ENCODE peak calls at places on chromosomes 12 and 14, in nine cellular contexts. Y is psoas muscle; U is effector memory CD4-positive, alpha-beta T cell; X is GM12865; I is astrocyte of the spinal cord; B is HAP-1; D is endothelial cell of umbilical vein; O is A549; L is AG09309. J is an unnamed sample.

GRCh38 chr12:1122803-1123202 is 131.8 kb downstream of the ERC1 start:
- DNase-seq in Y (no peak), U (peak; percentile 21), X (no peak), I (no peak), B (no peak), D (no peak), O (no peak), L (no peak), J (peak; percentile 95)

GRCh38 chr12:109157986-109158385 is 41.6 kb downstream of the ACACB start:
- DNase-seq in Y (no peak), U (no peak), X (no peak), I (no peak), B (no peak), D (no peak), O (no peak), L (no peak), J (no peak)

GRCh38 chr12:94640134-94640928 is 10.0 kb downstream of the TMCC3 start:
- DNase-seq in Y (no peak), U (no peak), X (peak; percentile 92), I (peak; percentile 91), B (no peak), D (no peak), O (no peak), L (peak; percentile 73), J (peak; percentile 90)

GRCh38 chr12:15244341-15244740 is 23.1 kb upstream of the RERG start:
- DNase-seq in Y (no peak), U (no peak), X (no peak), I (no peak), B (no peak), D (no peak), O (no peak), L (no peak), J (no peak)

GRCh38 chr12:55931317-55931779 is 386 bp downstream of the DGKA start:
- DNase-seq in Y (peak; percentile 53), U (no peak), X (no peak), I (no peak), B (no peak), D (peak; percentile 9), O (peak; percentile 38), L (no peak), J (no peak)

GRCh38 chr14:90541076-90541634 is 144.3 kb downstream of the CALM1 start:
- DNase-seq in Y (no peak), U (no peak), X (no peak), I (no peak), B (no peak), D (no peak), O (no peak), L (no peak), J (no peak)

GRCh38 chr14:51283402-51283825 is 43.4 kb downstream of the TMX1 start:
- DNase-seq in Y (no peak), U (no peak), X (peak; percentile 55), I (peak; percentile 95), B (peak; percentile 89), D (peak; percentile 93), O (peak; percentile 78), L (peak; percentile 84), J (peak; percentile 44)

GRCh38 chr12:131132118-131132892 is 178.6 kb downstream of the ADGRD1 start:
- DNase-seq in Y (peak; percentile 82), U (peak; percentile 27), X (peak; percentile 76), I (peak; percentile 3), B (peak; percentile 38), D (no peak), O (peak; percentile 79), L (no peak), J (peak; percentile 19)

GRCh38 chr12:69951108-69951507 is 126.1 kb downstream of the MYRFL start:
- DNase-seq in Y (no peak), U (no peak), X (no peak), I (no peak), B (no peak), D (no peak), O (no peak), L (no peak), J (no peak)

GRCh38 chr12:2198088-2198501 is 145.3 kb downstream of the CACNA1C start:
- DNase-seq in Y (no peak), U (no peak), X (no peak), I (peak; percentile 76), B (no peak), D (no peak), O (no peak), L (peak; percentile 42), J (no peak)

GRCh38 chr12:40154381-40154780 is 48.5 kb upstream of the SLC2A13 start:
- DNase-seq in Y (no peak), U (no peak), X (no peak), I (no peak), B (no peak), D (no peak), O (no peak), L (no peak), J (no peak)

GRCh38 chr12:63752283-63752682 is 27.4 kb upstream of the RXYLT1 start:
- DNase-seq in Y (no peak), U (no peak), X (peak; percentile 21), I (no peak), B (no peak), D (no peak), O (no peak), L (no peak), J (peak; percentile 10)

GRCh38 chr12:21831671-21832357 is 57.3 kb upstream of the KCNJ8 start:
- DNase-seq in Y (no peak), U (no peak), X (no peak), I (peak; percentile 30), B (no peak), D (no peak), O (no peak), L (no peak), J (no peak)

GRCh38 chr12:103839103-103839502 is 1.9 kb downstream of the NT5DC3 start:
- DNase-seq in Y (no peak), U (no peak), X (no peak), I (no peak), B (no peak), D (no peak), O (no peak), L (no peak), J (no peak)
- H3K4me3 ChIP-seq in Y (peak overlapping the region; percentile 91), U (no peak overlapping the region), X (no peak overlapping the region), I (peak overlapping the region; percentile 93), B (no peak overlapping the region), D (no peak overlapping the region), O (no peak overlapping the region), L (no peak overlapping the region), J (no peak overlapping the region)

GRCh38 chr14:24081739-24082204 is 10.4 kb downstream of the CPNE6 start:
- DNase-seq in Y (peak; percentile 44), U (no peak), X (no peak), I (no peak), B (no peak), D (no peak), O (no peak), L (no peak), J (no peak)
- H3K4me3 ChIP-seq in Y (peak overlapping the region; percentile 77), U (peak overlapping the region; percentile 80), X (peak overlapping the region; percentile 68), I (no peak overlapping the region), B (peak overlapping the region; percentile 34), D (no peak overlapping the region), O (peak overlapping the region; percentile 79), L (peak overlapping the region; percentile 37), J (peak overlapping the region; percentile 51)

DNA sequence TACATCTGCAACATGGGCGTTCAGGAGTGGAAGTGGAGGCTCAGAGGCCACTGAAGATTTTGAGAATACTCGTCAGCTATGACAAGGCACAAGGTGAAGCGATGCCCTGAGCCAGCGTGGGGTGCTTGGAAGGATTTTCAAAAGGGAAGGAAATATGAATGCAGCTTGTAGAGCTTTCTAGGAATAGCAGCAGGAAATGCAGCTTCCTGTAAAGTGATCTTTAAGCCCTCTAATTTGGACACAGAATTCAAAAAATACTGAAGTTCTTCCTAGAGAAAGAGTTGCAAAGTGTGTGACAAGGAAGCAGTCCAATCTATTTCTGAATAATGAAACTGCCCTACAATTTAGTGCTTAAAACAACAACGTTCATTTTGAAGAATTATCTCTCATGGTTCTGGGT is 13.2 kb upstream of the C1S start:
- DNase-seq in Y (no peak), U (no peak), X (no peak), I (no peak), B (no peak), D (peak; percentile 12), O (no peak), L (no peak), J (no peak)
- H3K4me3 ChIP-seq in Y (no peak overlapping the region), U (no peak overlapping the region), X (no peak overlapping the region), I (no peak overlapping the region), B (no peak overlapping the region), D (no peak overlapping the region), O (no peak overlapping the region), L (no peak overlapping the region), J (no peak overlapping the region)

DNA sequence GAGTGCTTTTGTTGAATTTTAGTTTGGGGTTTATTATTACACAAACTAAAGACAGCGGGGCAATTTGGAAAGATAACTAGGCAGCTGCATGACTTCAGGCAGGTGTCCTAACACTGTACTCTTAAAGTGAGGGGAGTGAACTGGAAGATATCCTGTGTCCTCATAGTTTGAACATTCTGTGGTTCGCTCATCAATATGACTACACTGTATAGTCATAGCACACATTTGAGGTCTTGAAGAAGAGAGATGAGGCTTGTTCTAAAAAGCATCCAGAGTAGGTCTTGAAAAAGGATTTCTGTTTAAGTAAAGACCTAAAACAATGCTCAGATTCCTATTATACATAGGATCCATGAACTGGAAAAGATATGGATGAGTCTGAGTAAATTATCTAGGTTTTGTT is 1.8 kb upstream of the MAP3K9 start:
- DNase-seq in Y (no peak), U (no peak), X (peak; percentile 23), I (no peak), B (no peak), D (no peak), O (no peak), L (no peak), J (no peak)
- H3K4me3 ChIP-seq in Y (no peak overlapping the region), U (no peak overlapping the region), X (peak overlapping the region; percentile 99), I (no peak overlapping the region), B (no peak overlapping the region), D (no peak overlapping the region), O (no peak overlapping the region), L (no peak overlapping the region), J (no peak overlapping the region)

GRCh38 chr12:124940143-124940392 is 25.6 kb upstream of the UBC start:
- DNase-seq in Y (no peak), U (no peak), X (no peak), I (no peak), B (no peak), D (no peak), O (peak; percentile 81), L (no peak), J (no peak)

GRCh38 chr12:124940393-124941169 is 26.1 kb upstream of the UBC start:
- DNase-seq in Y (peak; percentile 95), U (peak; percentile 58), X (peak; percentile 93), I (peak; percentile 87), B (peak; percentile 90), D (peak; percentile 80), O (peak; percentile 75), L (peak; percentile 52), J (peak; percentile 89)

GRCh38 chr12:124939428-124940142 is 25.1 kb upstream of the UBC start:
- DNase-seq in Y (peak; percentile 90), U (peak; percentile 81), X (peak; percentile 95), I (peak; percentile 93), B (peak; percentile 98), D (peak; percentile 91), O (peak; percentile 72), L (peak; percentile 93), J (peak; percentile 95)

GRCh38 chr12:124938606-124939427 is 24.4 kb upstream of the UBC start:
- DNase-seq in Y (peak; percentile 81), U (peak; percentile 42), X (peak; percentile 84), I (peak; percentile 91), B (peak; percentile 87), D (peak; percentile 91), O (no peak), L (peak; percentile 74), J (no peak)

DNA sequence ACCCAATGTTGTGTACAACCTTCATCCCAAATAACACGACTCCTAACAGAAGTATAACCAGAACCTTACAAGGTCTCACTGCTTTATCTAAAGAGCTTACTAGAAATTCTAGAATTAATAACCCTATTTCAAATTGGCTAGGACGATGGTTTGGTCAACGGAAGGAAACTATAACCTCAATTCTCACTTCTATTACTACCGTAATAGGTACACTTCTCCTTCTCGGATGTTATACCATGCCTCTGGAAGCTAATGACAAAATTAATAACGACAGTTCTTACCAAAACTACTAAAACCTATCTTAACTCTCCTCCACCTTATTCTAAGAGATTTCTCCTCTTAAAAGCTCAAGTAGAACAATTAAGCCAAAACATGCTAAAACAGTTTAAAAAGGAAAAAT is 23.6 kb upstream of the UBC start:
- DNase-seq in Y (no peak), U (no peak), X (peak; percentile 54), I (no peak), B (no peak), D (peak; percentile 33), O (no peak), L (no peak), J (no peak)
- H3K4me3 ChIP-seq in Y (peak overlapping the region; percentile 66), U (no peak overlapping the region), X (peak overlapping the region; percentile 67), I (no peak overlapping the region), B (peak overlapping the region; percentile 38), D (peak overlapping the region; percentile 60), O (peak overlapping the region; percentile 42), L (no peak overlapping the region), J (no peak overlapping the region)

J was measured in Jurkat, Clone E6-1.